ENCODE peak calls at places on chromosomes 7 and 10, in six cellular contexts. A, T, W, R, E and D are unnamed samples.

GRCh38 chr10:23291551-23292334 is 52.9 kb downstream of the C10orf67 start:
- DNase-seq in A (no peak), R (no peak), W (no peak), T (no peak), E (peak), D (no peak)

GRCh38 chr10:13853854-13854253 is 267.1 kb downstream of the PRPF18 start:
- DNase-seq in R (no peak), E (no peak), T (no peak), W (peak), A (no peak), D (no peak)

GRCh38 chr10:92573091-92573797 is 649 bp downstream of the IDE start:
- DNase-seq in T (peak), E (peak), A (no peak), W (no peak), R (peak), D (no peak)

GRCh38 chr10:91541481-91541880 is 91.4 kb downstream of the PPP1R3C start:
- DNase-seq in R (no peak), T (no peak), A (no peak), E (no peak), W (no peak), D (no peak)

GRCh38 chr7:32670105-32670504 is 174.8 kb downstream of the AVL9 start:
- DNase-seq in W (no peak), A (no peak), E (no peak), T (no peak), R (no peak), D (no peak)

GRCh38 chr10:80945267-80945880 is 407.7 kb downstream of the SH2D4B start:
- DNase-seq in E (no peak), A (peak), W (no peak), R (no peak), T (no peak), D (no peak)

GRCh38 chr7:24665564-24666294 is 91.5 kb downstream of the GSDME start:
- DNase-seq in W (no peak), E (peak), R (peak), T (peak), A (peak), D (peak)

GRCh38 chr10:29648983-29649268 is 14.2 kb upstream of the SVIL start:
- DNase-seq in E (no peak), T (no peak), R (no peak), A (no peak), W (no peak), D (no peak)

GRCh38 chr10:91249700-91250099 is 29.2 kb downstream of the PCGF5 start:
- DNase-seq in T (no peak), R (no peak), W (no peak), E (no peak), A (no peak), D (no peak)

GRCh38 chr10:1290071-1290471 is 233.9 kb downstream of the WDR37 start:
- DNase-seq in A (no peak), R (no peak), E (no peak), T (no peak), W (peak), D (no peak)

GRCh38 chr10:109067051-109067450 is 856.3 kb downstream of the XPNPEP1 start:
- DNase-seq in T (no peak), R (no peak), W (no peak), E (no peak), A (no peak), D (no peak)

GRCh38 chr10:124049484-124049883 is 43.9 kb downstream of the CHST15 start:
- DNase-seq in R (no peak), E (no peak), A (no peak), T (no peak), W (no peak), D (no peak)

GRCh38 chr10:69639291-69640195 is 9.5 kb downstream of the FAM241B start:
- DNase-seq in T (peak), A (no peak), R (peak), W (peak), E (peak), D (peak)

GRCh38 chr10:103894454-103894853 is 23.5 kb downstream of the STN1 start:
- DNase-seq in E (no peak), R (no peak), T (no peak), A (no peak), W (no peak), D (no peak)